ENCODE peak calls at places on chromosomes 1 and 21, in ten cellular contexts. One of them, this sample, is unnamed.

GRCh38 chr1:181655756-181656155 is 172.4 kb downstream of the CACNA1E start:
- DNase-seq in DND-41: no peak
- DNase-seq in stimulated activated CD4-positive, alpha-beta T cell treated with anti-CD3 and anti-CD28 coated beads, Interleukin-4, amount 100 ng/mL, for 48 hours: no peak
- DNase-seq in ELF-1: no peak
- DNase-seq in CD4-positive, alpha-beta memory T cell: no peak
- DNase-seq in heart right ventricle: no peak
- DNase-seq in CD4-positive, CD25-positive, alpha-beta regulatory T cell: no peak
- DNase-seq in activated CD4-positive, CD25-positive, alpha-beta regulatory T cell: no peak
- DNase-seq in ACHN: peak
- DNase-seq in HFFc6: no peak
- DNase-seq in this sample: no peak

GRCh38 chr21:40706806-40707205 is 140.2 kb downstream of the DSCAM start:
- DNase-seq in CD4-positive, CD25-positive, alpha-beta regulatory T cell: no peak
- DNase-seq in CD4-positive, alpha-beta memory T cell: no peak
- DNase-seq in HFFc6: peak
- DNase-seq in stimulated activated CD4-positive, alpha-beta T cell treated with anti-CD3 and anti-CD28 coated beads, Interleukin-4, amount 100 ng/mL, for 48 hours: no peak
- DNase-seq in ACHN: no peak
- DNase-seq in heart right ventricle: no peak
- DNase-seq in ELF-1: no peak
- DNase-seq in DND-41: no peak
- DNase-seq in activated CD4-positive, CD25-positive, alpha-beta regulatory T cell: no peak
- DNase-seq in this sample: no peak

GRCh38 chr1:39732730-39733129 is 6.0 kb upstream of the PPIE start:
- DNase-seq in heart right ventricle: no peak
- DNase-seq in ELF-1: no peak
- DNase-seq in CD4-positive, CD25-positive, alpha-beta regulatory T cell: no peak
- DNase-seq in CD4-positive, alpha-beta memory T cell: no peak
- DNase-seq in activated CD4-positive, CD25-positive, alpha-beta regulatory T cell: no peak
- DNase-seq in DND-41: no peak
- DNase-seq in HFFc6: no peak
- DNase-seq in ACHN: no peak
- DNase-seq in stimulated activated CD4-positive, alpha-beta T cell treated with anti-CD3 and anti-CD28 coated beads, Interleukin-4, amount 100 ng/mL, for 48 hours: no peak
- DNase-seq in this sample: no peak

GRCh38 chr1:50474859-50475809 is 51.9 kb upstream of the DMRTA2 start:
- DNase-seq in ELF-1: peak
- DNase-seq in HFFc6: no peak
- DNase-seq in activated CD4-positive, CD25-positive, alpha-beta regulatory T cell: no peak
- DNase-seq in stimulated activated CD4-positive, alpha-beta T cell treated with anti-CD3 and anti-CD28 coated beads, Interleukin-4, amount 100 ng/mL, for 48 hours: no peak
- DNase-seq in heart right ventricle: no peak
- DNase-seq in DND-41: no peak
- DNase-seq in ACHN: peak
- DNase-seq in CD4-positive, CD25-positive, alpha-beta regulatory T cell: no peak
- DNase-seq in CD4-positive, alpha-beta memory T cell: no peak
- DNase-seq in this sample: no peak

GRCh38 chr1:230705289-230706019 is 8.5 kb downstream of the AGT start:
- DNase-seq in ACHN: no peak
- DNase-seq in CD4-positive, CD25-positive, alpha-beta regulatory T cell: no peak
- DNase-seq in DND-41: no peak
- DNase-seq in activated CD4-positive, CD25-positive, alpha-beta regulatory T cell: no peak
- DNase-seq in stimulated activated CD4-positive, alpha-beta T cell treated with anti-CD3 and anti-CD28 coated beads, Interleukin-4, amount 100 ng/mL, for 48 hours: no peak
- DNase-seq in HFFc6: no peak
- DNase-seq in heart right ventricle: no peak
- DNase-seq in CD4-positive, alpha-beta memory T cell: no peak
- DNase-seq in ELF-1: no peak
- DNase-seq in this sample: no peak

GRCh38 chr1:12143631-12144155 is 23.1 kb upstream of the TNFRSF1B start:
- DNase-seq in CD4-positive, CD25-positive, alpha-beta regulatory T cell: no peak
- DNase-seq in DND-41: no peak
- DNase-seq in ACHN: peak
- DNase-seq in activated CD4-positive, CD25-positive, alpha-beta regulatory T cell: no peak
- DNase-seq in HFFc6: peak
- DNase-seq in CD4-positive, alpha-beta memory T cell: no peak
- DNase-seq in heart right ventricle: peak
- DNase-seq in ELF-1: peak
- DNase-seq in stimulated activated CD4-positive, alpha-beta T cell treated with anti-CD3 and anti-CD28 coated beads, Interleukin-4, amount 100 ng/mL, for 48 hours: no peak
- DNase-seq in this sample: peak

GRCh38 chr1:221947731-221948130 is 205.8 kb upstream of the DUSP10 start:
- DNase-seq in ACHN: no peak
- DNase-seq in CD4-positive, alpha-beta memory T cell: no peak
- DNase-seq in DND-41: no peak
- DNase-seq in ELF-1: no peak
- DNase-seq in HFFc6: no peak
- DNase-seq in activated CD4-positive, CD25-positive, alpha-beta regulatory T cell: no peak
- DNase-seq in heart right ventricle: no peak
- DNase-seq in CD4-positive, CD25-positive, alpha-beta regulatory T cell: no peak
- DNase-seq in stimulated activated CD4-positive, alpha-beta T cell treated with anti-CD3 and anti-CD28 coated beads, Interleukin-4, amount 100 ng/mL, for 48 hours: no peak
- DNase-seq in this sample: no peak

GRCh38 chr1:185648858-185649589 is 85.2 kb upstream of the HMCN1 start:
- DNase-seq in heart right ventricle: no peak
- DNase-seq in stimulated activated CD4-positive, alpha-beta T cell treated with anti-CD3 and anti-CD28 coated beads, Interleukin-4, amount 100 ng/mL, for 48 hours: no peak
- DNase-seq in CD4-positive, CD25-positive, alpha-beta regulatory T cell: no peak
- DNase-seq in activated CD4-positive, CD25-positive, alpha-beta regulatory T cell: no peak
- DNase-seq in HFFc6: no peak
- DNase-seq in DND-41: no peak
- DNase-seq in ACHN: no peak
- DNase-seq in ELF-1: no peak
- DNase-seq in CD4-positive, alpha-beta memory T cell: no peak
- DNase-seq in this sample: no peak

GRCh38 chr1:10253755-10254154 is 43.4 kb downstream of the KIF1B start:
- DNase-seq in DND-41: no peak
- DNase-seq in heart right ventricle: no peak
- DNase-seq in CD4-positive, CD25-positive, alpha-beta regulatory T cell: no peak
- DNase-seq in ELF-1: no peak
- DNase-seq in activated CD4-positive, CD25-positive, alpha-beta regulatory T cell: no peak
- DNase-seq in HFFc6: peak
- DNase-seq in stimulated activated CD4-positive, alpha-beta T cell treated with anti-CD3 and anti-CD28 coated beads, Interleukin-4, amount 100 ng/mL, for 48 hours: no peak
- DNase-seq in ACHN: no peak
- DNase-seq in CD4-positive, alpha-beta memory T cell: no peak
- DNase-seq in this sample: peak

GRCh38 chr21:44722701-44723100 is 11.3 kb upstream of the TSPEAR start:
- DNase-seq in HFFc6: no peak
- DNase-seq in ELF-1: no peak
- DNase-seq in CD4-positive, CD25-positive, alpha-beta regulatory T cell: no peak
- DNase-seq in stimulated activated CD4-positive, alpha-beta T cell treated with anti-CD3 and anti-CD28 coated beads, Interleukin-4, amount 100 ng/mL, for 48 hours: no peak
- DNase-seq in heart right ventricle: no peak
- DNase-seq in CD4-positive, alpha-beta memory T cell: no peak
- DNase-seq in DND-41: no peak
- DNase-seq in activated CD4-positive, CD25-positive, alpha-beta regulatory T cell: no peak
- DNase-seq in ACHN: no peak
- DNase-seq in this sample: no peak

GRCh38 chr1:3625151-3625907 is 514 bp downstream of the TPRG1L start:
- DNase-seq in stimulated activated CD4-positive, alpha-beta T cell treated with anti-CD3 and anti-CD28 coated beads, Interleukin-4, amount 100 ng/mL, for 48 hours: no peak
- DNase-seq in CD4-positive, alpha-beta memory T cell: no peak
- DNase-seq in activated CD4-positive, CD25-positive, alpha-beta regulatory T cell: no peak
- DNase-seq in HFFc6: peak
- DNase-seq in heart right ventricle: peak
- DNase-seq in CD4-positive, CD25-positive, alpha-beta regulatory T cell: no peak
- DNase-seq in ELF-1: peak
- DNase-seq in ACHN: no peak
- DNase-seq in DND-41: no peak
- DNase-seq in this sample: peak

GRCh38 chr1:46285730-46286477 is 17.5 kb downstream of the LRRC41 start:
- DNase-seq in ACHN: no peak
- DNase-seq in HFFc6: no peak
- DNase-seq in activated CD4-positive, CD25-positive, alpha-beta regulatory T cell: no peak
- DNase-seq in stimulated activated CD4-positive, alpha-beta T cell treated with anti-CD3 and anti-CD28 coated beads, Interleukin-4, amount 100 ng/mL, for 48 hours: peak
- DNase-seq in heart right ventricle: no peak
- DNase-seq in CD4-positive, CD25-positive, alpha-beta regulatory T cell: no peak
- DNase-seq in ELF-1: peak
- DNase-seq in DND-41: peak
- DNase-seq in CD4-positive, alpha-beta memory T cell: no peak
- DNase-seq in this sample: no peak

GRCh38 chr21:45543371-45543709 is 1.1 kb upstream of the SLC19A1 start:
- DNase-seq in DND-41: peak
- DNase-seq in CD4-positive, alpha-beta memory T cell: no peak
- DNase-seq in activated CD4-positive, CD25-positive, alpha-beta regulatory T cell: no peak
- DNase-seq in stimulated activated CD4-positive, alpha-beta T cell treated with anti-CD3 and anti-CD28 coated beads, Interleukin-4, amount 100 ng/mL, for 48 hours: no peak
- DNase-seq in ACHN: no peak
- DNase-seq in ELF-1: no peak
- DNase-seq in HFFc6: no peak
- DNase-seq in CD4-positive, CD25-positive, alpha-beta regulatory T cell: no peak
- DNase-seq in heart right ventricle: no peak
- DNase-seq in this sample: no peak

GRCh38 chr21:35713914-35714313 is 346.4 kb downstream of the SETD4 start:
- DNase-seq in activated CD4-positive, CD25-positive, alpha-beta regulatory T cell: no peak
- DNase-seq in ACHN: no peak
- DNase-seq in DND-41: no peak
- DNase-seq in heart right ventricle: no peak
- DNase-seq in ELF-1: no peak
- DNase-seq in CD4-positive, CD25-positive, alpha-beta regulatory T cell: no peak
- DNase-seq in stimulated activated CD4-positive, alpha-beta T cell treated with anti-CD3 and anti-CD28 coated beads, Interleukin-4, amount 100 ng/mL, for 48 hours: no peak
- DNase-seq in CD4-positive, alpha-beta memory T cell: no peak
- DNase-seq in HFFc6: no peak
- DNase-seq in this sample: no peak

GRCh38 chr1:1917995-1918900 is 831 bp downstream of the TMEM52 start:
- DNase-seq in stimulated activated CD4-positive, alpha-beta T cell treated with anti-CD3 and anti-CD28 coated beads, Interleukin-4, amount 100 ng/mL, for 48 hours: no peak
- DNase-seq in ACHN: no peak
- DNase-seq in HFFc6: no peak
- DNase-seq in activated CD4-positive, CD25-positive, alpha-beta regulatory T cell: no peak
- DNase-seq in DND-41: no peak
- DNase-seq in ELF-1: no peak
- DNase-seq in heart right ventricle: no peak
- DNase-seq in CD4-positive, alpha-beta memory T cell: no peak
- DNase-seq in CD4-positive, CD25-positive, alpha-beta regulatory T cell: no peak
- DNase-seq in this sample: no peak

GRCh38 chr21:33975548-33976081 is 60.0 kb upstream of the ATP5PO start:
- DNase-seq in heart right ventricle: no peak
- DNase-seq in HFFc6: peak
- DNase-seq in activated CD4-positive, CD25-positive, alpha-beta regulatory T cell: peak
- DNase-seq in ACHN: peak
- DNase-seq in ELF-1: no peak
- DNase-seq in stimulated activated CD4-positive, alpha-beta T cell treated with anti-CD3 and anti-CD28 coated beads, Interleukin-4, amount 100 ng/mL, for 48 hours: peak
- DNase-seq in CD4-positive, CD25-positive, alpha-beta regulatory T cell: no peak
- DNase-seq in CD4-positive, alpha-beta memory T cell: peak
- DNase-seq in DND-41: peak
- DNase-seq in this sample: peak

GRCh38 chr1:19333587-19334354 is 21.6 kb downstream of the SLC66A1 start:
- DNase-seq in activated CD4-positive, CD25-positive, alpha-beta regulatory T cell: no peak
- DNase-seq in CD4-positive, alpha-beta memory T cell: no peak
- DNase-seq in CD4-positive, CD25-positive, alpha-beta regulatory T cell: no peak
- DNase-seq in heart right ventricle: no peak
- DNase-seq in ACHN: no peak
- DNase-seq in stimulated activated CD4-positive, alpha-beta T cell treated with anti-CD3 and anti-CD28 coated beads, Interleukin-4, amount 100 ng/mL, for 48 hours: no peak
- DNase-seq in ELF-1: no peak
- DNase-seq in HFFc6: no peak
- DNase-seq in DND-41: no peak
- DNase-seq in this sample: no peak

GRCh38 chr1:17289756-17290155 is 18.2 kb upstream of the PADI4 start:
- DNase-seq in CD4-positive, CD25-positive, alpha-beta regulatory T cell: no peak
- DNase-seq in CD4-positive, alpha-beta memory T cell: no peak
- DNase-seq in ELF-1: no peak
- DNase-seq in stimulated activated CD4-positive, alpha-beta T cell treated with anti-CD3 and anti-CD28 coated beads, Interleukin-4, amount 100 ng/mL, for 48 hours: no peak
- DNase-seq in heart right ventricle: no peak
- DNase-seq in HFFc6: no peak
- DNase-seq in activated CD4-positive, CD25-positive, alpha-beta regulatory T cell: no peak
- DNase-seq in ACHN: no peak
- DNase-seq in DND-41: no peak
- DNase-seq in this sample: no peak

GRCh38 chr1:153495536-153495935 is 35.1 kb upstream of the S100A7 start:
- DNase-seq in HFFc6: no peak
- DNase-seq in heart right ventricle: no peak
- DNase-seq in ELF-1: no peak
- DNase-seq in stimulated activated CD4-positive, alpha-beta T cell treated with anti-CD3 and anti-CD28 coated beads, Interleukin-4, amount 100 ng/mL, for 48 hours: no peak
- DNase-seq in activated CD4-positive, CD25-positive, alpha-beta regulatory T cell: no peak
- DNase-seq in CD4-positive, CD25-positive, alpha-beta regulatory T cell: no peak
- DNase-seq in DND-41: no peak
- DNase-seq in ACHN: no peak
- DNase-seq in CD4-positive, alpha-beta memory T cell: no peak
- DNase-seq in this sample: no peak

GRCh38 chr1:87887095-87887494 is 558.4 kb downstream of the LMO4 start:
- DNase-seq in DND-41: no peak
- DNase-seq in ELF-1: no peak
- DNase-seq in heart right ventricle: no peak
- DNase-seq in ACHN: no peak
- DNase-seq in CD4-positive, CD25-positive, alpha-beta regulatory T cell: no peak
- DNase-seq in stimulated activated CD4-positive, alpha-beta T cell treated with anti-CD3 and anti-CD28 coated beads, Interleukin-4, amount 100 ng/mL, for 48 hours: no peak
- DNase-seq in HFFc6: no peak
- DNase-seq in activated CD4-positive, CD25-positive, alpha-beta regulatory T cell: no peak
- DNase-seq in CD4-positive, alpha-beta memory T cell: no peak
- DNase-seq in this sample: no peak

GRCh38 chr1:56776581-56776980 is 42.6 kb downstream of the FYB2 start:
- DNase-seq in ELF-1: no peak
- DNase-seq in ACHN: no peak
- DNase-seq in activated CD4-positive, CD25-positive, alpha-beta regulatory T cell: no peak
- DNase-seq in DND-41: no peak
- DNase-seq in stimulated activated CD4-positive, alpha-beta T cell treated with anti-CD3 and anti-CD28 coated beads, Interleukin-4, amount 100 ng/mL, for 48 hours: no peak
- DNase-seq in HFFc6: no peak
- DNase-seq in heart right ventricle: no peak
- DNase-seq in CD4-positive, CD25-positive, alpha-beta regulatory T cell: no peak
- DNase-seq in CD4-positive, alpha-beta memory T cell: no peak
- DNase-seq in this sample: no peak

GRCh38 chr1:60374537-60374936 is 301.0 kb upstream of the C1orf87 start:
- DNase-seq in DND-41: no peak
- DNase-seq in heart right ventricle: no peak
- DNase-seq in ELF-1: no peak
- DNase-seq in HFFc6: no peak
- DNase-seq in CD4-positive, alpha-beta memory T cell: no peak
- DNase-seq in CD4-positive, CD25-positive, alpha-beta regulatory T cell: no peak
- DNase-seq in stimulated activated CD4-positive, alpha-beta T cell treated with anti-CD3 and anti-CD28 coated beads, Interleukin-4, amount 100 ng/mL, for 48 hours: no peak
- DNase-seq in ACHN: no peak
- DNase-seq in activated CD4-positive, CD25-positive, alpha-beta regulatory T cell: no peak
- DNase-seq in this sample: no peak

GRCh38 chr1:220901906-220902305 is 22.7 kb downstream of the HLX start:
- DNase-seq in CD4-positive, alpha-beta memory T cell: no peak
- DNase-seq in heart right ventricle: no peak
- DNase-seq in HFFc6: peak
- DNase-seq in DND-41: no peak
- DNase-seq in ACHN: no peak
- DNase-seq in CD4-positive, CD25-positive, alpha-beta regulatory T cell: no peak
- DNase-seq in activated CD4-positive, CD25-positive, alpha-beta regulatory T cell: no peak
- DNase-seq in ELF-1: no peak
- DNase-seq in stimulated activated CD4-positive, alpha-beta T cell treated with anti-CD3 and anti-CD28 coated beads, Interleukin-4, amount 100 ng/mL, for 48 hours: no peak
- DNase-seq in this sample: no peak

GRCh38 chr1:54355931-54356679 is 50.1 kb downstream of the SSBP3 start:
- DNase-seq in stimulated activated CD4-positive, alpha-beta T cell treated with anti-CD3 and anti-CD28 coated beads, Interleukin-4, amount 100 ng/mL, for 48 hours: no peak
- DNase-seq in ELF-1: no peak
- DNase-seq in CD4-positive, CD25-positive, alpha-beta regulatory T cell: peak
- DNase-seq in HFFc6: no peak
- DNase-seq in ACHN: no peak
- DNase-seq in heart right ventricle: no peak
- DNase-seq in DND-41: no peak
- DNase-seq in CD4-positive, alpha-beta memory T cell: no peak
- DNase-seq in activated CD4-positive, CD25-positive, alpha-beta regulatory T cell: no peak
- DNase-seq in this sample: no peak

GRCh38 chr1:243837907-243838546 is 12.0 kb downstream of the AKT3 start:
- DNase-seq in CD4-positive, alpha-beta memory T cell: peak
- DNase-seq in heart right ventricle: no peak
- DNase-seq in DND-41: no peak
- DNase-seq in stimulated activated CD4-positive, alpha-beta T cell treated with anti-CD3 and anti-CD28 coated beads, Interleukin-4, amount 100 ng/mL, for 48 hours: no peak
- DNase-seq in CD4-positive, CD25-positive, alpha-beta regulatory T cell: peak
- DNase-seq in activated CD4-positive, CD25-positive, alpha-beta regulatory T cell: no peak
- DNase-seq in ELF-1: no peak
- DNase-seq in ACHN: no peak
- DNase-seq in HFFc6: no peak
- DNase-seq in this sample: no peak

GRCh38 chr1:109201123-109201703 is 12.5 kb upstream of the SARS1 start:
- DNase-seq in heart right ventricle: no peak
- DNase-seq in CD4-positive, alpha-beta memory T cell: peak
- DNase-seq in DND-41: peak
- DNase-seq in ELF-1: peak
- DNase-seq in activated CD4-positive, CD25-positive, alpha-beta regulatory T cell: peak
- DNase-seq in ACHN: peak
- DNase-seq in CD4-positive, CD25-positive, alpha-beta regulatory T cell: no peak
- DNase-seq in stimulated activated CD4-positive, alpha-beta T cell treated with anti-CD3 and anti-CD28 coated beads, Interleukin-4, amount 100 ng/mL, for 48 hours: peak
- DNase-seq in HFFc6: peak
- DNase-seq in this sample: peak

GRCh38 chr1:8189931-8190483 is 127.9 kb upstream of the SLC45A1 start:
- DNase-seq in heart right ventricle: no peak
- DNase-seq in stimulated activated CD4-positive, alpha-beta T cell treated with anti-CD3 and anti-CD28 coated beads, Interleukin-4, amount 100 ng/mL, for 48 hours: no peak
- DNase-seq in activated CD4-positive, CD25-positive, alpha-beta regulatory T cell: no peak
- DNase-seq in HFFc6: no peak
- DNase-seq in CD4-positive, alpha-beta memory T cell: no peak
- DNase-seq in DND-41: no peak
- DNase-seq in ACHN: no peak
- DNase-seq in ELF-1: no peak
- DNase-seq in CD4-positive, CD25-positive, alpha-beta regulatory T cell: no peak
- DNase-seq in this sample: no peak

GRCh38 chr1:182569939-182570610 is 19.0 kb downstream of the RNASEL start:
- DNase-seq in stimulated activated CD4-positive, alpha-beta T cell treated with anti-CD3 and anti-CD28 coated beads, Interleukin-4, amount 100 ng/mL, for 48 hours: no peak
- DNase-seq in ELF-1: no peak
- DNase-seq in HFFc6: no peak
- DNase-seq in CD4-positive, alpha-beta memory T cell: no peak
- DNase-seq in DND-41: no peak
- DNase-seq in ACHN: no peak
- DNase-seq in activated CD4-positive, CD25-positive, alpha-beta regulatory T cell: no peak
- DNase-seq in CD4-positive, CD25-positive, alpha-beta regulatory T cell: no peak
- DNase-seq in heart right ventricle: no peak
- DNase-seq in this sample: no peak

This sample was measured in hepatic stellate cell.